ENCODE peak calls at places on chromosomes 5 and 9, in ten cellular contexts. One of them, this sample, is unnamed.

GRCh38 chr9:137218754-137219271 is 3.2 kb downstream of the RNF208 start:
- DNase-seq in pancreas: no peak
- DNase-seq in nephron progenitor cell: no peak
- DNase-seq in breast epithelium: no peak
- DNase-seq in HFF-Myc: no peak
- DNase-seq in foreskin fibroblast: peak; percentile 66
- DNase-seq in MCF 10A: no peak
- DNase-seq in mesothelial cell of epicardium: no peak
- DNase-seq in CD4-positive, alpha-beta T cell: no peak
- DNase-seq in suprapubic skin: no peak
- DNase-seq in this sample: no peak

GRCh38 chr5:122967085-122967484 is 69.4 kb downstream of the PPIC start:
- DNase-seq in pancreas: no peak
- DNase-seq in nephron progenitor cell: no peak
- DNase-seq in breast epithelium: no peak
- DNase-seq in HFF-Myc: no peak
- DNase-seq in foreskin fibroblast: no peak
- DNase-seq in MCF 10A: no peak
- DNase-seq in mesothelial cell of epicardium: no peak
- DNase-seq in CD4-positive, alpha-beta T cell: no peak
- DNase-seq in suprapubic skin: no peak
- DNase-seq in this sample: no peak

GRCh38 chr5:127994087-127994660 is 89.4 kb upstream of the SLC12A2 start:
- DNase-seq in pancreas: no peak
- DNase-seq in nephron progenitor cell: no peak
- DNase-seq in breast epithelium: no peak
- DNase-seq in HFF-Myc: no peak
- DNase-seq in foreskin fibroblast: no peak
- DNase-seq in MCF 10A: no peak
- DNase-seq in mesothelial cell of epicardium: no peak
- DNase-seq in CD4-positive, alpha-beta T cell: no peak
- DNase-seq in suprapubic skin: no peak
- DNase-seq in this sample: no peak

GRCh38 chr9:124260769-124261603 is 3.2 kb downstream of the NEK6 start:
- DNase-seq in pancreas: peak; percentile 43
- DNase-seq in nephron progenitor cell: no peak
- DNase-seq in breast epithelium: no peak
- DNase-seq in HFF-Myc: no peak
- DNase-seq in foreskin fibroblast: peak; percentile 78
- DNase-seq in MCF 10A: peak; percentile 72
- DNase-seq in mesothelial cell of epicardium: no peak
- DNase-seq in CD4-positive, alpha-beta T cell: no peak
- DNase-seq in suprapubic skin: no peak
- DNase-seq in this sample: no peak

GRCh38 chr9:13896922-13897835 is 416.8 kb downstream of the NFIB start:
- DNase-seq in pancreas: no peak
- DNase-seq in nephron progenitor cell: no peak
- DNase-seq in breast epithelium: no peak
- DNase-seq in HFF-Myc: no peak
- DNase-seq in foreskin fibroblast: no peak
- DNase-seq in MCF 10A: no peak
- DNase-seq in mesothelial cell of epicardium: no peak
- DNase-seq in CD4-positive, alpha-beta T cell: no peak
- DNase-seq in suprapubic skin: no peak
- DNase-seq in this sample: no peak

GRCh38 chr5:38846379-38846967 is 661 bp downstream of the OSMR start:
- DNase-seq in pancreas: no peak
- DNase-seq in nephron progenitor cell: peak; percentile 8
- DNase-seq in breast epithelium: no peak
- DNase-seq in HFF-Myc: no peak
- DNase-seq in foreskin fibroblast: peak; percentile 48
- DNase-seq in MCF 10A: peak; percentile 47
- DNase-seq in mesothelial cell of epicardium: no peak
- DNase-seq in CD4-positive, alpha-beta T cell: no peak
- DNase-seq in suprapubic skin: no peak
- DNase-seq in this sample: no peak

GRCh38 chr9:18184034-18184800 is 289.7 kb upstream of the ADAMTSL1 start:
- DNase-seq in pancreas: no peak
- DNase-seq in nephron progenitor cell: no peak
- DNase-seq in breast epithelium: no peak
- DNase-seq in HFF-Myc: no peak
- DNase-seq in foreskin fibroblast: peak; percentile 2
- DNase-seq in MCF 10A: peak; percentile 54
- DNase-seq in mesothelial cell of epicardium: no peak
- DNase-seq in CD4-positive, alpha-beta T cell: no peak
- DNase-seq in suprapubic skin: no peak
- DNase-seq in this sample: no peak

GRCh38 chr5:160442824-160443431 is 21.3 kb downstream of the PTTG1 start:
- DNase-seq in pancreas: no peak
- DNase-seq in nephron progenitor cell: no peak
- DNase-seq in breast epithelium: peak; percentile 49
- DNase-seq in HFF-Myc: no peak
- DNase-seq in foreskin fibroblast: no peak
- DNase-seq in MCF 10A: no peak
- DNase-seq in mesothelial cell of epicardium: no peak
- DNase-seq in CD4-positive, alpha-beta T cell: no peak
- DNase-seq in suprapubic skin: no peak
- DNase-seq in this sample: no peak

GRCh38 chr5:150485770-150486401 is 22.0 kb upstream of the NDST1 start:
- DNase-seq in pancreas: peak; percentile 87
- DNase-seq in nephron progenitor cell: peak; percentile 75
- DNase-seq in breast epithelium: no peak
- DNase-seq in HFF-Myc: no peak
- DNase-seq in foreskin fibroblast: peak; percentile 86
- DNase-seq in MCF 10A: peak; percentile 44
- DNase-seq in mesothelial cell of epicardium: peak; percentile 63
- DNase-seq in CD4-positive, alpha-beta T cell: peak; percentile 20
- DNase-seq in suprapubic skin: no peak
- DNase-seq in this sample: peak; percentile 53

GRCh38 chr9:133200631-133201030 is 8.4 kb downstream of the OBP2B start:
- DNase-seq in pancreas: no peak
- DNase-seq in nephron progenitor cell: no peak
- DNase-seq in breast epithelium: peak; percentile 12
- DNase-seq in HFF-Myc: no peak
- DNase-seq in foreskin fibroblast: no peak
- DNase-seq in MCF 10A: no peak
- DNase-seq in mesothelial cell of epicardium: no peak
- DNase-seq in CD4-positive, alpha-beta T cell: no peak
- DNase-seq in suprapubic skin: no peak
- DNase-seq in this sample: no peak

GRCh38 chr5:132065351-132065937 is 5.0 kb downstream of the IL3 start:
- DNase-seq in pancreas: no peak
- DNase-seq in nephron progenitor cell: peak; percentile 65
- DNase-seq in breast epithelium: peak; percentile 47
- DNase-seq in HFF-Myc: peak; percentile 30
- DNase-seq in foreskin fibroblast: peak; percentile 84
- DNase-seq in MCF 10A: peak; percentile 93
- DNase-seq in mesothelial cell of epicardium: peak; percentile 45
- DNase-seq in CD4-positive, alpha-beta T cell: peak; percentile 37
- DNase-seq in suprapubic skin: no peak
- DNase-seq in this sample: peak; percentile 42

GRCh38 chr5:132064738-132065331 is 4.4 kb downstream of the IL3 start:
- DNase-seq in pancreas: peak; percentile 73
- DNase-seq in nephron progenitor cell: peak; percentile 90
- DNase-seq in breast epithelium: peak; percentile 30
- DNase-seq in HFF-Myc: peak; percentile 67
- DNase-seq in foreskin fibroblast: peak; percentile 86
- DNase-seq in MCF 10A: peak; percentile 88
- DNase-seq in mesothelial cell of epicardium: peak; percentile 47
- DNase-seq in CD4-positive, alpha-beta T cell: peak; percentile 72
- DNase-seq in suprapubic skin: no peak
- DNase-seq in this sample: peak; percentile 90

GRCh38 chr5:132064140-132064539 is 3.7 kb downstream of the IL3 start:
- DNase-seq in pancreas: peak; percentile 45
- DNase-seq in nephron progenitor cell: no peak
- DNase-seq in breast epithelium: no peak
- DNase-seq in HFF-Myc: no peak
- DNase-seq in foreskin fibroblast: no peak
- DNase-seq in MCF 10A: no peak
- DNase-seq in mesothelial cell of epicardium: no peak
- DNase-seq in CD4-positive, alpha-beta T cell: no peak
- DNase-seq in suprapubic skin: no peak
- DNase-seq in this sample: no peak

GRCh38 chr5:132060501-132061161 is at the start of gene IL3:
- DNase-seq in pancreas: peak; percentile 25
- DNase-seq in nephron progenitor cell: no peak
- DNase-seq in breast epithelium: no peak
- DNase-seq in HFF-Myc: no peak
- DNase-seq in foreskin fibroblast: no peak
- DNase-seq in MCF 10A: no peak
- DNase-seq in mesothelial cell of epicardium: peak; percentile 10
- DNase-seq in CD4-positive, alpha-beta T cell: no peak
- DNase-seq in suprapubic skin: peak; percentile 56
- DNase-seq in this sample: no peak

DNA sequence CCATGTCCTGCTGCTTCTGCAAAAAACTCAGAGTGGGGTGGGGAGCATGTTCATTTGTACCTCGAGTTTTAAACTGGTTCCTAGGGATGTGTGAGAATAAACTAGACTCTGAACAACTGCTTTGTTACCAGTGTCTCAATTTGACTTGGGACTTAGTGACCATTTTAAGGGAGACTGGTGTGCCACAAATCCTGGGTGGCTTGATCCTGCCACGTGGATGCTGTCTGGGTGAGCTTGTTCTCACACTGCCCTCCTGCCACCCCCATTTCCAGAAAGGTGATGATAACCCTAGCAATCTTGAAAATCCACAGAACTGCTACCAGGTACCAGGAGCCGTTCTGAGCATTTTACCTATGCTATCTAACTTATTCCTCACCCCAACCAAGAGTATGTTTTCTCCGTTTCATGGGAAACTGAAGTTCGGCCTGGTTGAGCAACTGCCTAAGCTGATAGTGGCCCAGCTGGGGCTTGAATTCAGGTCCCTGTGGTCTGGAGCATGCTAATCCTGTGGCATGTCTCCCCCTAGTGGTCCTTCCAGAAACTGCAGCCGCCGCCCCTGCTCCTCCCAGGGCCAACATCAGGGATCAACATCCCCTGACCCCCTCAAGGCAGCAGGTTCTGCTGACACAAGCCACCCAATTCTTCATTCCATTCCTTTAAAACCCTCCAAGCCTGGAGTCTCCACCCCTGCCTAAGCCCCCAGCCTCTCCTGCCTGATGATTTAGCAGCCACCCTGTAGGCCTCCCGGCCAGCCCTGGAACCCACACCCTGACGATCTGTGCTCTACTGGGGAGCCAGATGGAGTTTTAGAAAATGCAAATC is 2.8 kb downstream of the IL3 start:
- DNase-seq in pancreas: peak; percentile 82
- DNase-seq in nephron progenitor cell: peak; percentile 89
- DNase-seq in breast epithelium: no peak
- DNase-seq in HFF-Myc: peak; percentile 32
- DNase-seq in foreskin fibroblast: peak; percentile 79
- DNase-seq in MCF 10A: peak; percentile 78
- DNase-seq in mesothelial cell of epicardium: peak; percentile 1
- DNase-seq in CD4-positive, alpha-beta T cell: peak; percentile 73
- DNase-seq in suprapubic skin: peak; percentile 86
- DNase-seq in this sample: peak; percentile 89
- TF ChIP-seq CTCF in pancreas: peak; percentile 96
- TF ChIP-seq CTCF in nephron progenitor cell: peak; percentile 98
- TF ChIP-seq CTCF in breast epithelium: peak; percentile 79
- TF ChIP-seq CTCF in HFF-Myc: peak; percentile 97
- TF ChIP-seq CTCF in foreskin fibroblast: peak; percentile 97
- TF ChIP-seq CTCF in MCF 10A: peak; percentile 99
- TF ChIP-seq CTCF in mesothelial cell of epicardium: peak; percentile 94
- TF ChIP-seq CTCF in CD4-positive, alpha-beta T cell: peak; percentile 97
- TF ChIP-seq CTCF in suprapubic skin: peak; percentile 97
- TF ChIP-seq CTCF in this sample: peak; percentile 87

GRCh38 chr9:29691758-29692407 is 2118.6 kb upstream of the C9orf72 start:
- DNase-seq in pancreas: no peak
- DNase-seq in nephron progenitor cell: peak; percentile 43
- DNase-seq in breast epithelium: no peak
- DNase-seq in HFF-Myc: no peak
- DNase-seq in foreskin fibroblast: peak; percentile 5
- DNase-seq in MCF 10A: peak; percentile 73
- DNase-seq in mesothelial cell of epicardium: no peak
- DNase-seq in CD4-positive, alpha-beta T cell: no peak
- DNase-seq in suprapubic skin: no peak
- DNase-seq in this sample: peak; percentile 29
- TF ChIP-seq CTCF in pancreas: no peak
- TF ChIP-seq CTCF in nephron progenitor cell: peak; percentile 55
- TF ChIP-seq CTCF in breast epithelium: no peak
- TF ChIP-seq CTCF in HFF-Myc: no peak
- TF ChIP-seq CTCF in foreskin fibroblast: peak; percentile 14
- TF ChIP-seq CTCF in MCF 10A: peak; percentile 42
- TF ChIP-seq CTCF in mesothelial cell of epicardium: no peak
- TF ChIP-seq CTCF in CD4-positive, alpha-beta T cell: no peak
- TF ChIP-seq CTCF in suprapubic skin: no peak
- TF ChIP-seq CTCF in this sample: peak; percentile 60

DNA sequence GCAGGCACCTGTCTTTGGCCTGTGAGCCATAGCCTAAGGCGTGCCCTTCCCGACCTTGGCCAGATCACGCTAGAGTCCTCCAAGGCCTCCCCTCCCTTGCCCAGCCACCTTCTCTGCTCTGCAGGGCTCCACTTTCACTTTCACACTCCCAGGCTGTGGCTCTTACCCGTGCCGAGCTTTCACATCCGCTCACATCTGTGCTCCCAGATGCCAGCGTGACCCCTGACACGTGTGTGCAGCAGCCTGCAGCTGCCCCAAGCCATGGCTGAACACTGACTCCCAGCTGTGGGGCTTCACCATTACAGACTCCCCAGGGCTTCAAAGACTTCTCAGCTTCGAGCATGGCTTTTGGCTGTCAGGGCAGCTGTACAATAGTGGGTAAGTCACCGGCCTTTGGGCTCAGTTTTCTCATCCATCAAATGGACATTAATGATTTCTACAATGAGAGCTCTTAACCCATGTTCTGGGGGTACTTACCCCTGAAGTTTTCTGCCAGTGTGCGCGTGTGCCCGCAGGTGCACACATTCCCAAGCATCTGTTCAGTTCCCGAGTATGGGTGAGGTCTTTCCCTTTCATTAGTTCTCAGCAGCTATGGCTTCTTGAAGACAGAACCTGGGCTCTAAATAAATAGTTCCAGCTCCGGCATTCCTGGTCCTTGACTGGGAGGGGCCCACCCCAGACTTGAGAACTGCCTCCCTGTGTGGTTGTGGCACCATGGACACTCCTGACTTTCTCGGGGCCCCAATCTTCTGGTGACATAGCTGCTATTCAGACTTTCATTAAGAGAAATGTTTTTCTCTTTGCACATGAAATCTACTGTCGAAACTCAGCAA is 118.6 kb downstream of the RGS3 start:
- DNase-seq in pancreas: peak; percentile 82
- DNase-seq in nephron progenitor cell: peak; percentile 33
- DNase-seq in breast epithelium: peak; percentile 56
- DNase-seq in HFF-Myc: peak; percentile 77
- DNase-seq in foreskin fibroblast: peak; percentile 94
- DNase-seq in MCF 10A: peak; percentile 14
- DNase-seq in mesothelial cell of epicardium: no peak
- DNase-seq in CD4-positive, alpha-beta T cell: peak; percentile 71
- DNase-seq in suprapubic skin: no peak
- DNase-seq in this sample: peak; percentile 34
- TF ChIP-seq CTCF in pancreas: no peak
- TF ChIP-seq CTCF in nephron progenitor cell: no peak
- TF ChIP-seq CTCF in breast epithelium: no peak
- TF ChIP-seq CTCF in HFF-Myc: peak; percentile 45
- TF ChIP-seq CTCF in foreskin fibroblast: peak; percentile 31
- TF ChIP-seq CTCF in MCF 10A: no peak
- TF ChIP-seq CTCF in mesothelial cell of epicardium: no peak
- TF ChIP-seq CTCF in CD4-positive, alpha-beta T cell: peak; percentile 51
- TF ChIP-seq CTCF in suprapubic skin: peak; percentile 10
- TF ChIP-seq CTCF in this sample: no peak

GRCh38 chr9:24242599-24242998 is 303.1 kb downstream of the IZUMO3 start:
- DNase-seq in pancreas: no peak
- DNase-seq in nephron progenitor cell: no peak
- DNase-seq in breast epithelium: no peak
- DNase-seq in HFF-Myc: no peak
- DNase-seq in foreskin fibroblast: no peak
- DNase-seq in MCF 10A: no peak
- DNase-seq in mesothelial cell of epicardium: no peak
- DNase-seq in CD4-positive, alpha-beta T cell: no peak
- DNase-seq in suprapubic skin: no peak
- DNase-seq in this sample: no peak

GRCh38 chr9:24245988-24246387 is 299.7 kb downstream of the IZUMO3 start:
- DNase-seq in pancreas: no peak
- DNase-seq in nephron progenitor cell: peak; percentile 3
- DNase-seq in breast epithelium: no peak
- DNase-seq in HFF-Myc: no peak
- DNase-seq in foreskin fibroblast: peak; percentile 3
- DNase-seq in MCF 10A: peak; percentile 60
- DNase-seq in mesothelial cell of epicardium: no peak
- DNase-seq in CD4-positive, alpha-beta T cell: no peak
- DNase-seq in suprapubic skin: no peak
- DNase-seq in this sample: no peak
- TF ChIP-seq CTCF in pancreas: no peak
- TF ChIP-seq CTCF in nephron progenitor cell: peak; percentile 54
- TF ChIP-seq CTCF in breast epithelium: no peak
- TF ChIP-seq CTCF in HFF-Myc: peak; percentile 11
- TF ChIP-seq CTCF in foreskin fibroblast: no peak
- TF ChIP-seq CTCF in MCF 10A: peak; percentile 43
- TF ChIP-seq CTCF in mesothelial cell of epicardium: no peak
- TF ChIP-seq CTCF in CD4-positive, alpha-beta T cell: no peak
- TF ChIP-seq CTCF in suprapubic skin: no peak
- TF ChIP-seq CTCF in this sample: peak; percentile 67